ENCODE peak calls at places on chromosome 3, in five cellular contexts. W is fibroblast of lung; H is cardiac muscle cell; Q is CD8-positive, alpha-beta memory T cell; C is OCI-LY7. O is an unnamed sample.

GRCh38 chr3:27681249-27681748 is 40.8 kb downstream of the EOMES start:
- DNase-seq in W (peak; percentile 89), H (peak; percentile 54), Q (no peak), C (peak; percentile 79), O (peak; percentile 82)

GRCh38 chr3:52521881-52522650 is 11.6 kb downstream of the NT5DC2 start:
- DNase-seq in W (no peak), H (no peak), Q (no peak), C (no peak), O (no peak)

GRCh38 chr3:61617041-61617440 is 55.7 kb downstream of the PTPRG start:
- DNase-seq in W (no peak), H (no peak), Q (no peak), C (no peak), O (no peak)

GRCh38 chr3:175274056-175274455 is 414.9 kb downstream of the NAALADL2 start:
- DNase-seq in W (no peak), H (no peak), Q (no peak), C (no peak), O (no peak)

GRCh38 chr3:121698914-121699313 is 38.2 kb upstream of the HCLS1 start:
- DNase-seq in W (no peak), H (no peak), Q (no peak), C (no peak), O (no peak)

GRCh38 chr3:11074007-11074406 is 80.3 kb upstream of the HRH1 start:
- DNase-seq in W (no peak), H (no peak), Q (no peak), C (no peak), O (no peak)

GRCh38 chr3:57065588-57065987 is 5.1 kb downstream of the SPATA12 start:
- DNase-seq in W (no peak), H (no peak), Q (no peak), C (peak; percentile 56), O (peak; percentile 41)

GRCh38 chr3:148450819-148451218 is 246.9 kb upstream of the AGTR1 start:
- DNase-seq in W (no peak), H (no peak), Q (no peak), C (no peak), O (no peak)

GRCh38 chr3:126056681-126057546 is 27.0 kb downstream of the SLC41A3 start:
- DNase-seq in W (no peak), H (no peak), Q (no peak), C (no peak), O (no peak)

GRCh38 chr3:136949708-136950107 is 8.1 kb upstream of the IL20RB start:
- DNase-seq in W (peak; percentile 57), H (no peak), Q (no peak), C (peak; percentile 19), O (no peak)

GRCh38 chr3:44077267-44077666 is 164.4 kb upstream of the TOPAZ1 start:
- DNase-seq in W (no peak), H (no peak), Q (no peak), C (peak; percentile 29), O (no peak)

GRCh38 chr3:18649666-18650363 is 224.7 kb upstream of the SATB1 start:
- DNase-seq in W (no peak), H (no peak), Q (no peak), C (no peak), O (no peak)

GRCh38 chr3:56453027-56453426 is 15.2 kb downstream of the ERC2 start:
- DNase-seq in W (no peak), H (no peak), Q (no peak), C (no peak), O (no peak)

GRCh38 chr3:152060701-152061100 is 187.3 kb downstream of the SUCNR1 start:
- DNase-seq in W (peak; percentile 5), H (no peak), Q (no peak), C (no peak), O (no peak)

GRCh38 chr3:119840855-119841254 is 59.0 kb downstream of the NR1I2 start:
- DNase-seq in W (no peak), H (no peak), Q (no peak), C (no peak), O (no peak)

GRCh38 chr3:13866406-13866965 is 13.4 kb downstream of the WNT7A start:
- DNase-seq in W (no peak), H (no peak), Q (no peak), C (no peak), O (no peak)

GRCh38 chr3:134294302-134294925 is 43.8 kb upstream of the RYK start:
- DNase-seq in W (no peak), H (no peak), Q (peak; percentile 73), C (no peak), O (no peak)

GRCh38 chr3:40996382-40996781 is 202.9 kb upstream of the CTNNB1 start:
- DNase-seq in W (no peak), H (peak; percentile 58), Q (no peak), C (no peak), O (no peak)

GRCh38 chr3:32531010-32531647 is 28.5 kb upstream of the CMTM6 start:
- DNase-seq in W (no peak), H (no peak), Q (no peak), C (no peak), O (no peak)

DNA sequence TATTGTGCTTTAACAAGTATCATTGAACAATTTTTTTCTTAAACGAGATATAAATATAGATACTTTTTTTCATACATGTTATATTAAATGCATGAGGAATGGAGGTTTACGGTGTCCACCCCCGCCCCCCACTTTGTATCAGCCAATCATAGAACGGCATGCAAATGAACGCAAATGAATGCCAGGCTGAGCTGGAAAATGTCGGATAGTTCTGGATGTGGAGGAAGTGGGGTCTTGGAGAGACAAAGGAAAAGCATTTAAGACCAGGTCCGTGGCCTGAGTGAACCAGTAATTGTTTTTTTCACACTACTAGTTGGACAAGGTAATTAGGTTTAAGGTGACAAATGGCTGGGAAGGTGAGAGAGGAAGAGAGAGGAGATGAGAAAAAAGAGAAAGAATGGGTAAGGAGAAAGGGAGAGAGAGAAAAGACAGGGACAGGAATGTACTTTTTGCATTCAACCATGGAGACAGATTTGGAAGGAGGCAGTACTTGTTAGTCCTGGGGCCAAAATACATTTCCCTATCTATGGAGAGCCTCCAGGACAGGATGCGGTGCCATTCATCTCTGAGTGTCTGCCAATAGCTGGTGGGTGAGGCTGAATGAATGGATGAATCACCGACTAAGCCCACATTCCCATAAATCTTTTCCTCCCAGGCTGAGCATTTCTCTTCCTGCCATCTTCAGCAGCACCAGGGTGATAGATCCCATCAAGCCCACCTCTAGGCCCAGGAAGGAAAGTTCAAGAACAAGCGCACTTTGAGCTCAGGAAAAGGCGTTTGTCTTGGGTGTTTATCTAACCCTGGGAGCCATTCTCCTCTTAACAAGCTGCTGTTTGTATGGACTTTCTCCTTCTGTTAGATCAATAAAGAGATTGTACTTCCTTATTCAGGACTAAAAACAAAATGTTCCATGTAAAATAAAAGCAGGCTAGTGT is 1.4 kb upstream of the RAD18 start:
- DNase-seq in W (peak; percentile 53), H (no peak), Q (no peak), C (no peak), O (peak; percentile 98)
- H3K27ac ChIP-seq in W (no peak overlapping the region), H (no peak overlapping the region), Q (no peak overlapping the region), C (no peak overlapping the region), O (peak overlapping the region; percentile 94)

GRCh38 chr3:4774531-4774930 is 204.7 kb upstream of the BHLHE40 start:
- DNase-seq in W (no peak), H (no peak), Q (no peak), C (no peak), O (no peak)

GRCh38 chr3:4776980-4777581 is 202.2 kb upstream of the BHLHE40 start:
- DNase-seq in W (no peak), H (no peak), Q (no peak), C (no peak), O (peak; percentile 24)

GRCh38 chr3:4778119-4778518 is 201.1 kb upstream of the BHLHE40 start:
- DNase-seq in W (no peak), H (no peak), Q (no peak), C (no peak), O (no peak)

GRCh38 chr3:4778740-4779139 is 200.5 kb upstream of the BHLHE40 start:
- DNase-seq in W (no peak), H (no peak), Q (no peak), C (no peak), O (no peak)

DNA sequence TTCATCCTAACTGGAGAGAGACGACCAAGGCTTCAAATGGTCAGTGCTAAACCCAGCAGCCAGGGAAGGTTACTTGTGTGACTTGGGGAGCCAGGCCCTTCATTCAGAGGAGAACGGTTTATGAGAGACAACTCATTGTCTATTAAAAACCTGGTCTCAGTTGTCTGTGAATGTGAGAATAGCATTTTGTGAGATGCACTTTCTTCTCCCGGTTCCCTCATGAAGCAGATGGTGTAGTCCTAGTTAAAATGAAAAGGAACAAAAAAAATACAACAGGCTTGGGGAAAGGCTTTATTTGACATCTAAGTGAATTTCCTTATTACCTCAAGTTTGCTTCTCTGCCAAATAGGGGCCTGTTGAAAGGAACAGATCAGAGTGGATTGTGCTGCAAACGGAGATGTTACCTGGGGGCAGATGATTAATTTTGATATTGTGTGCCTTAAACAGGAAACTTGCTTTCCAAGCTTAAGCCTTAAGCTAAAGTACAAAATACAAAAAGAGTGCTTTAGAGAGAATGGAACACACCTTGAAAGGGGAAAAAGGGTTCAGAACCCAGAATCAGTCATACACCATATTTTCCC is 202.7 kb upstream of the BHLHE40 start:
- DNase-seq in W (no peak), H (no peak), Q (no peak), C (no peak), O (peak; percentile 38)
- H3K27ac ChIP-seq in W (no peak overlapping the region), H (no peak overlapping the region), Q (no peak overlapping the region), C (no peak overlapping the region), O (peak overlapping the region; percentile 22)

GRCh38 chr3:129793356-129793755 is 100.2 kb downstream of the TMCC1 start:
- DNase-seq in W (no peak), H (no peak), Q (no peak), C (no peak), O (peak; percentile 48)
- H3K27ac ChIP-seq in W (no peak overlapping the region), H (no peak overlapping the region), Q (no peak overlapping the region), C (no peak overlapping the region), O (peak overlapping the region; percentile 99)

DNA sequence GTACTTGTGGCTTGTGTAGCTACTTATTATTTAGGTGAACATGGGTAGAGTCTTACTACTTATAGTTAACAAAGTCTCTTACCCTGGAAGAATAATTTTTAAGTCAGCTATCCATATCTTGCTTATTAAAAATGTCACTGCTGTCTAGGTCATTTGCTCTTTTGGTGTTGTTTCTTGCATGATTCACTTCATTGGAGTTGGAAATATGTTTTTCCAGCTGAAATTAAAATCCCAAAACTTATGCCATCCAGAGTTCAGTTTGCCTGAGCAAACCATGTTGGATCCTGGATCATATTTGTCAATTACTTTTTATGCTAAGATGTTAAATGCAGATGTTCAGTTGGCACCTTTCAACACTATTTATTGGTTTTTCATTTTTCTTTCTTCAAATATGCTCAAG is 421.0 kb upstream of the RBMS3 start:
- DNase-seq in W (no peak), H (no peak), Q (no peak), C (no peak), O (no peak)
- H3K27ac ChIP-seq in W (no peak overlapping the region), H (no peak overlapping the region), Q (no peak overlapping the region), C (no peak overlapping the region), O (no peak overlapping the region)

GRCh38 chr3:50457988-50458387 is 45.4 kb downstream of the CACNA2D2 start:
- DNase-seq in W (no peak), H (no peak), Q (no peak), C (no peak), O (no peak)
- H3K27ac ChIP-seq in W (no peak overlapping the region), H (no peak overlapping the region), Q (no peak overlapping the region), C (no peak overlapping the region), O (no peak overlapping the region)

GRCh38 chr3:64094713-64095079 is 71.4 kb upstream of the PSMD6 start:
- DNase-seq in W (no peak), H (no peak), Q (no peak), C (no peak), O (no peak)
- H3K27ac ChIP-seq in W (no peak overlapping the region), H (peak overlapping the region; percentile 85), Q (no peak overlapping the region), C (no peak overlapping the region), O (peak overlapping the region; percentile 89)

GRCh38 chr3:46029953-46030543 is 2.8 kb upstream of the XCR1 start:
- DNase-seq in W (no peak), H (no peak), Q (no peak), C (no peak), O (no peak)
- H3K27ac ChIP-seq in W (no peak overlapping the region), H (no peak overlapping the region), Q (no peak overlapping the region), C (no peak overlapping the region), O (no peak overlapping the region)

O was measured in PC-3.